ENCODE peak calls at places on chromosomes 11 and 22, in five cellular contexts. W is left ventricle myocardium inferior; X is HFFc6; U is neuronal stem cell; A is stimulated activated CD8-positive, alpha-beta memory T cell treated with anti-CD3 and anti-CD28 coated beads, Interleukin-7, amount 100 ng/mL, for 1 hour. O is an unnamed sample.

GRCh38 chr11:1053121-1053901 is 16.8 kb upstream of the MUC6 start:
- DNase-seq in U (no peak), W (no peak), A (no peak), X (no peak), O (no peak)

GRCh38 chr11:35318977-35319925 is 100.1 kb downstream of the SLC1A2 start:
- DNase-seq in W (no peak), A (no peak), X (peak; percentile 35), U (no peak), O (no peak)

GRCh38 chr22:33329398-33329797 is 271.2 kb upstream of the SYN3 start:
- DNase-seq in X (no peak), A (no peak), U (no peak), W (no peak), O (no peak)

GRCh38 chr11:728901-729491 is 18.3 kb upstream of the TALDO1 start:
- DNase-seq in W (no peak), U (no peak), X (no peak), A (no peak), O (no peak)

GRCh38 chr11:330307-330693 is 9.6 kb upstream of the IFITM3 start:
- DNase-seq in U (no peak), W (no peak), A (no peak), X (no peak), O (no peak)

GRCh38 chr11:79265756-79266322 is 175.0 kb downstream of the TENM4 start:
- DNase-seq in U (no peak), W (no peak), X (peak; percentile 25), A (no peak), O (no peak)

GRCh38 chr11:100748153-100748552 is 61.1 kb downstream of the ARHGAP42 start:
- DNase-seq in U (no peak), A (no peak), W (no peak), X (no peak), O (no peak)

GRCh38 chr11:116948375-116948774 is 111.0 kb upstream of the APOA1 start:
- DNase-seq in W (no peak), X (no peak), U (no peak), A (no peak), O (peak; percentile 35)

GRCh38 chr11:14905104-14906033 is 13.3 kb upstream of the CYP2R1 start:
- DNase-seq in W (peak; percentile 27), X (no peak), U (no peak), A (peak; percentile 26), O (peak; percentile 50)

GRCh38 chr11:63586451-63587166 is 23.4 kb upstream of the PLAAT2 start:
- DNase-seq in X (no peak), W (no peak), U (no peak), A (no peak), O (no peak)

O was measured in HL-60.